ENCODE peak calls at places on chromosomes 13 and 19, in eight cellular contexts. K is nephron progenitor cell; B is EL; I is HCEC 1CT; Q is HTR-8/SVneo; X is stimulated activated CD4-positive, alpha-beta T cell treated with anti-CD3 and anti-CD28 coated beads, Interleukin-12 subunit alpha, Interleukin-12 subunit beta, amount 100 ng/mL, for 4 hours; F is astrocyte of the hippocampus; C is C1 segment of cervical spinal cord. G is an unnamed sample.

GRCh38 chr19:39031368-39032163 is 783 bp downstream of the FBXO27 start:
- DNase-seq in X (peak), Q (peak), F (peak), I (peak), C (peak), K (peak), B (peak), G (peak)

GRCh38 chr13:112060431-112060830 is 6.5 kb upstream of the SOX1 start:
- DNase-seq in C (no peak), K (no peak), F (no peak), X (no peak), Q (no peak), B (no peak), I (no peak), G (peak)

GRCh38 chr13:78420814-78421213 is 182.5 kb downstream of the POU4F1 start:
- DNase-seq in Q (no peak), X (no peak), B (no peak), K (no peak), I (no peak), F (no peak), C (no peak), G (no peak)

GRCh38 chr19:30861896-30862295 is 487.3 kb downstream of the TSHZ3 start:
- DNase-seq in B (no peak), I (no peak), Q (no peak), F (no peak), K (no peak), X (no peak), C (no peak), G (no peak)

GRCh38 chr19:45391346-45391745 is 13.5 kb downstream of the PPP1R13L start:
- DNase-seq in F (no peak), C (no peak), X (no peak), I (peak), K (no peak), B (peak), Q (no peak), G (peak)

GRCh38 chr13:70817571-70817970 is 709.3 kb upstream of the KLHL1 start:
- DNase-seq in X (no peak), C (no peak), I (no peak), Q (no peak), F (peak), K (no peak), B (no peak), G (no peak)

GRCh38 chr13:59728896-59729545 is 434.7 kb downstream of the DIAPH3 start:
- DNase-seq in B (no peak), C (no peak), F (no peak), I (no peak), X (no peak), Q (no peak), K (no peak), G (no peak)

GRCh38 chr13:61149333-61149730 is 266.3 kb downstream of the PCDH20 start:
- DNase-seq in B (no peak), K (no peak), I (no peak), X (no peak), F (no peak), Q (no peak), C (no peak), G (no peak)

GRCh38 chr13:26895081-26895807 is 134.7 kb upstream of the GPR12 start:
- DNase-seq in K (no peak), Q (no peak), C (no peak), F (no peak), I (peak), X (no peak), B (peak), G (peak)

GRCh38 chr13:57630661-57631606 is 610 bp upstream of the PCDH17 start:
- DNase-seq in K (peak), I (no peak), C (peak), B (no peak), Q (peak), F (peak), X (no peak), G (peak)

GRCh38 chr13:43239441-43239840 is 216.1 kb downstream of the DNAJC15 start:
- DNase-seq in X (no peak), I (no peak), C (no peak), F (no peak), Q (no peak), K (no peak), B (peak), G (no peak)

GRCh38 chr19:32067686-32068085 is 277.7 kb upstream of the ZNF507 start:
- DNase-seq in F (no peak), C (no peak), I (no peak), K (peak), Q (no peak), B (no peak), X (no peak), G (no peak)

GRCh38 chr13:31733066-31733465 is 6.3 kb upstream of the RXFP2 start:
- DNase-seq in F (no peak), K (no peak), B (peak), I (no peak), C (no peak), Q (no peak), X (no peak), G (no peak)

GRCh38 chr19:18418034-18418724 is 1.0 kb upstream of the SSBP4 start:
- DNase-seq in I (no peak), Q (no peak), K (no peak), F (peak), C (peak), B (no peak), X (no peak), G (peak)

GRCh38 chr13:85557651-85558050 is 241.6 kb downstream of the SLITRK6 start:
- DNase-seq in B (no peak), K (no peak), X (no peak), I (no peak), F (no peak), C (no peak), Q (no peak), G (no peak)

GRCh38 chr19:6476896-6477431 is 4.6 kb downstream of the DENND1C start:
- DNase-seq in C (no peak), X (no peak), I (no peak), B (no peak), Q (no peak), K (no peak), F (no peak), G (no peak)

GRCh38 chr19:10679743-10680142 is 21.5 kb upstream of the QTRT1 start:
- DNase-seq in F (no peak), Q (no peak), B (no peak), I (no peak), C (no peak), X (no peak), K (no peak), G (peak)